ENCODE peak calls at places on chromosomes 4 and X, in four cellular contexts. One of them, this sample, is unnamed.

GRCh38 chrX:65926095-65927019 is 113.5 kb downstream of the VSIG4 start:
- DNase-seq in K562: peak; percentile 87
- DNase-seq in GM12891: no peak
- DNase-seq in HepG2: no peak
- DNase-seq in this sample: no peak

GRCh38 chrX:30889147-30890125 is at the start of gene TAB3:
- DNase-seq in K562: peak; percentile 96
- DNase-seq in GM12891: peak; percentile 57
- DNase-seq in HepG2: peak; percentile 94
- DNase-seq in this sample: peak; percentile 27

GRCh38 chr4:152537881-152538280 is 2.0 kb upstream of the FBXW7 start:
- DNase-seq in K562: no peak
- DNase-seq in GM12891: no peak
- DNase-seq in HepG2: no peak
- DNase-seq in this sample: no peak

GRCh38 chrX:134999469-134999868 is 8.7 kb downstream of the SMIM10 start:
- DNase-seq in K562: peak; percentile 51
- DNase-seq in GM12891: no peak
- DNase-seq in HepG2: peak; percentile 44
- DNase-seq in this sample: no peak

GRCh38 chrX:16160729-16161128 is 6.6 kb upstream of the MAGEB17 start:
- DNase-seq in K562: no peak
- DNase-seq in GM12891: no peak
- DNase-seq in HepG2: peak; percentile 1
- DNase-seq in this sample: no peak

GRCh38 chr4:4507923-4508322 is 33.9 kb downstream of the STX18 start:
- DNase-seq in K562: no peak
- DNase-seq in GM12891: no peak
- DNase-seq in HepG2: peak; percentile 2
- DNase-seq in this sample: no peak

GRCh38 chr4:139934336-139934735 is 219.6 kb downstream of the MAML3 start:
- DNase-seq in K562: no peak
- DNase-seq in GM12891: no peak
- DNase-seq in HepG2: no peak
- DNase-seq in this sample: no peak

GRCh38 chr4:25014965-25015506 is 15.7 kb downstream of the LGI2 start:
- DNase-seq in K562: no peak
- DNase-seq in GM12891: no peak
- DNase-seq in HepG2: no peak
- DNase-seq in this sample: no peak

GRCh38 chr4:179097741-179098140 is 1655.5 kb upstream of the AGA start:
- DNase-seq in K562: peak; percentile 14
- DNase-seq in GM12891: no peak
- DNase-seq in HepG2: no peak
- DNase-seq in this sample: no peak

GRCh38 chr4:149605601-149606378 is 209.9 kb downstream of the IQCM start:
- DNase-seq in K562: no peak
- DNase-seq in GM12891: no peak
- DNase-seq in HepG2: no peak
- DNase-seq in this sample: no peak

GRCh38 chr4:25867781-25868180 is 5.0 kb upstream of the SEL1L3 start:
- DNase-seq in K562: no peak
- DNase-seq in GM12891: no peak
- DNase-seq in HepG2: no peak
- DNase-seq in this sample: no peak

GRCh38 chr4:48858130-48858529 is 27.2 kb downstream of the OCIAD1 start:
- DNase-seq in K562: no peak
- DNase-seq in GM12891: no peak
- DNase-seq in HepG2: no peak
- DNase-seq in this sample: no peak

GRCh38 chr4:34422472-34422871 is 1821.8 kb downstream of the ARAP2 start:
- DNase-seq in K562: no peak
- DNase-seq in GM12891: no peak
- DNase-seq in HepG2: no peak
- DNase-seq in this sample: no peak

GRCh38 chr4:1623390-1623789 is 60.7 kb downstream of the FAM53A start:
- DNase-seq in K562: no peak
- DNase-seq in GM12891: no peak
- DNase-seq in HepG2: no peak
- DNase-seq in this sample: no peak

GRCh38 chr4:52661966-52662705 is 3.0 kb upstream of the USP46 start:
- DNase-seq in K562: no peak
- DNase-seq in GM12891: no peak
- DNase-seq in HepG2: no peak
- DNase-seq in this sample: no peak

GRCh38 chrX:145673851-145674250 is 143.8 kb upstream of the SLITRK2 start:
- DNase-seq in K562: no peak
- DNase-seq in GM12891: no peak
- DNase-seq in HepG2: no peak
- DNase-seq in this sample: no peak

GRCh38 chr4:52889354-52889753 is 27.2 kb downstream of the RASL11B start:
- DNase-seq in K562: no peak
- DNase-seq in GM12891: no peak
- DNase-seq in HepG2: no peak
- DNase-seq in this sample: no peak

GRCh38 chr4:189305500-189305899 is 635.2 kb upstream of the FRG1 start:
- DNase-seq in K562: no peak
- DNase-seq in GM12891: no peak
- DNase-seq in HepG2: no peak
- DNase-seq in this sample: no peak

GRCh38 chr4:176920694-176921093 is 128.0 kb upstream of the VEGFC start:
- DNase-seq in K562: no peak
- DNase-seq in GM12891: no peak
- DNase-seq in HepG2: no peak
- DNase-seq in this sample: no peak

GRCh38 chrX:24364326-24364725 is 3.9 kb downstream of the SUPT20HL1 start:
- DNase-seq in K562: no peak
- DNase-seq in GM12891: no peak
- DNase-seq in HepG2: no peak
- DNase-seq in this sample: no peak

GRCh38 chr4:177008836-177009501 is 216.2 kb upstream of the VEGFC start:
- DNase-seq in K562: no peak
- DNase-seq in GM12891: no peak
- DNase-seq in HepG2: no peak
- DNase-seq in this sample: no peak

GRCh38 chr4:84497220-84497834 is 1.8 kb downstream of the NKX6-1 start:
- DNase-seq in K562: no peak
- DNase-seq in GM12891: no peak
- DNase-seq in HepG2: no peak
- DNase-seq in this sample: no peak

GRCh38 chr4:41360214-41360910 is 103.6 kb downstream of the UCHL1 start:
- DNase-seq in K562: peak; percentile 9
- DNase-seq in GM12891: no peak
- DNase-seq in HepG2: no peak
- DNase-seq in this sample: no peak

GRCh38 chrX:7985568-7985967 is 58.4 kb upstream of the PNPLA4 start:
- DNase-seq in K562: no peak
- DNase-seq in GM12891: no peak
- DNase-seq in HepG2: no peak
- DNase-seq in this sample: no peak

GRCh38 chr4:40583850-40584439 is 45.7 kb downstream of the RBM47 start:
- DNase-seq in K562: no peak
- DNase-seq in GM12891: no peak
- DNase-seq in HepG2: no peak
- DNase-seq in this sample: no peak

GRCh38 chr4:110197421-110198398 is 705 bp downstream of the ELOVL6 start:
- DNase-seq in K562: peak; percentile 66
- DNase-seq in GM12891: peak; percentile 27
- DNase-seq in HepG2: no peak
- DNase-seq in this sample: peak; percentile 29

GRCh38 chr4:127586922-127587571 is 45.7 kb upstream of the INTU start:
- DNase-seq in K562: peak; percentile 76
- DNase-seq in GM12891: peak; percentile 13
- DNase-seq in HepG2: peak; percentile 49
- DNase-seq in this sample: no peak

GRCh38 chrX:13420545-13421183 is 100.8 kb upstream of the ATXN3L start:
- DNase-seq in K562: no peak
- DNase-seq in GM12891: no peak
- DNase-seq in HepG2: no peak
- DNase-seq in this sample: no peak

GRCh38 chr4:110510282-110510681 is 34.3 kb downstream of the ENPEP start:
- DNase-seq in K562: no peak
- DNase-seq in GM12891: no peak
- DNase-seq in HepG2: no peak
- DNase-seq in this sample: no peak

GRCh38 chr4:10353110-10353509 is 104.1 kb downstream of the ZNF518B start:
- DNase-seq in K562: no peak
- DNase-seq in GM12891: no peak
- DNase-seq in HepG2: no peak
- DNase-seq in this sample: no peak

GRCh38 chrX:21479695-21480280 is 105.6 kb downstream of the CNKSR2 start:
- DNase-seq in K562: peak; percentile 4
- DNase-seq in GM12891: no peak
- DNase-seq in HepG2: peak; percentile 48
- DNase-seq in this sample: no peak

GRCh38 chrX:46477435-46477834 is 67.8 kb downstream of the ZNF674 start:
- DNase-seq in K562: no peak
- DNase-seq in GM12891: no peak
- DNase-seq in HepG2: no peak
- DNase-seq in this sample: no peak

GRCh38 chr4:78482281-78482680 is 69.3 kb upstream of the ANXA3 start:
- DNase-seq in K562: no peak
- DNase-seq in GM12891: no peak
- DNase-seq in HepG2: no peak
- DNase-seq in this sample: no peak

GRCh38 chrX:56728752-56729151 is 291 bp upstream of the NBDY start:
- DNase-seq in K562: peak; percentile 3
- DNase-seq in GM12891: no peak
- DNase-seq in HepG2: no peak
- DNase-seq in this sample: no peak

GRCh38 chrX:17519349-17519748 is 144.3 kb downstream of the NHS start:
- DNase-seq in K562: no peak
- DNase-seq in GM12891: no peak
- DNase-seq in HepG2: no peak
- DNase-seq in this sample: no peak

GRCh38 chr4:137980641-137981040 is 261.5 kb downstream of the SLC7A11 start:
- DNase-seq in K562: no peak
- DNase-seq in GM12891: no peak
- DNase-seq in HepG2: no peak
- DNase-seq in this sample: no peak

GRCh38 chr4:153655928-153656327 is 28.2 kb upstream of the TLR2 start:
- DNase-seq in K562: no peak
- DNase-seq in GM12891: no peak
- DNase-seq in HepG2: no peak
- DNase-seq in this sample: no peak
- TF ChIP-seq POLR2AphosphoS5 in K562: no peak
- TF ChIP-seq POLR2AphosphoS5 in GM12891: no peak
- TF ChIP-seq POLR2AphosphoS5 in HepG2: no peak
- TF ChIP-seq POLR2AphosphoS5 in this sample: no peak

DNA sequence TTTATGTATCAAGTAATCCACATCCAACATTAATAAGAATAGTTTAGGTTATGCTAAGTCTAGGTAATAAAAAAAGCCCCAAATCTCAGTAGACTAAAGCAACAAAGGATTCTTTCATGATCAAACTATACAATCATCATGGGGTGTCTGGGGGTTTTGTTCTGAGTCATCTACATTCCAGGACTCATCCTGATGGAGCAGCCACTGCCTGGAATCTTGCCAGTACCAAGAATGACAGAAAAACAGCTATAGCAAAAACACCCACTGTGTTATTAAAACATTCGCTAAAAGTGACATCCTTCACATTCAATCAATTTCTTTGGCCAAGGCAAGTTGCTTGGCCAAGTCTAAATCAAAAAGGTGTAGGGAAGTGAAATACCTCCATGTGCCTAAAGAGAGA is 3.9 kb upstream of the ARHGEF38 start:
- DNase-seq in K562: no peak
- DNase-seq in GM12891: no peak
- DNase-seq in HepG2: no peak
- DNase-seq in this sample: no peak
- TF ChIP-seq TAF1 in K562: no peak
- TF ChIP-seq TAF1 in GM12891: no peak
- TF ChIP-seq TAF1 in HepG2: no peak
- TF ChIP-seq TAF1 in this sample: no peak

GRCh38 chrX:101395789-101396188 is 5.0 kb downstream of the RPL36A start:
- DNase-seq in K562: no peak
- DNase-seq in GM12891: no peak
- DNase-seq in HepG2: peak; percentile 6
- DNase-seq in this sample: no peak
- TF ChIP-seq POLR2A in K562: no peak
- TF ChIP-seq POLR2A in GM12891: no peak
- TF ChIP-seq POLR2A in HepG2: no peak
- TF ChIP-seq POLR2A in this sample: no peak

DNA sequence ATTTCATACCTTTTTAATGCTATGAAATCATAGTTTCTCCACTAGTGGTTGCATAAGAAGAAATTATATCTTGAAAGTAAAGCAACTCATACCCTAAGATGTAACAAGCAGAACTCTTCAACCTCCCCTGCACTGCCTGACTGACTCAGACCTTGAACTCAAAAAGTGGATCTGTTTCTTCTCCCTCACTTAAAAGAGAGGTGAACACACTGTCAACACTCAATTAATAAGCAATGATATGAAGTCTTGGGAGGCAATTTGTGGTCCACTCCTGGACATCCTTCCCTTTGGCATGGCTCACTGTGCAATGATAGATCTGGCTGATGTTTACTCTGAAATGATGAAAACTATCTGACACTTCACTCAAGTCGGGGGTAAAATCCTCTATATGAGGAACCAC is 282.0 kb upstream of the DKK2 start:
- DNase-seq in K562: no peak
- DNase-seq in GM12891: no peak
- DNase-seq in HepG2: no peak
- DNase-seq in this sample: no peak
- TF ChIP-seq POLR2AphosphoS5 in K562: no peak
- TF ChIP-seq POLR2AphosphoS5 in GM12891: no peak
- TF ChIP-seq POLR2AphosphoS5 in HepG2: no peak
- TF ChIP-seq POLR2AphosphoS5 in this sample: no peak

GRCh38 chrX:111917591-111917990 is 41.6 kb downstream of the TRPC5OS start:
- DNase-seq in K562: no peak
- DNase-seq in GM12891: no peak
- DNase-seq in HepG2: no peak
- DNase-seq in this sample: no peak

DNA sequence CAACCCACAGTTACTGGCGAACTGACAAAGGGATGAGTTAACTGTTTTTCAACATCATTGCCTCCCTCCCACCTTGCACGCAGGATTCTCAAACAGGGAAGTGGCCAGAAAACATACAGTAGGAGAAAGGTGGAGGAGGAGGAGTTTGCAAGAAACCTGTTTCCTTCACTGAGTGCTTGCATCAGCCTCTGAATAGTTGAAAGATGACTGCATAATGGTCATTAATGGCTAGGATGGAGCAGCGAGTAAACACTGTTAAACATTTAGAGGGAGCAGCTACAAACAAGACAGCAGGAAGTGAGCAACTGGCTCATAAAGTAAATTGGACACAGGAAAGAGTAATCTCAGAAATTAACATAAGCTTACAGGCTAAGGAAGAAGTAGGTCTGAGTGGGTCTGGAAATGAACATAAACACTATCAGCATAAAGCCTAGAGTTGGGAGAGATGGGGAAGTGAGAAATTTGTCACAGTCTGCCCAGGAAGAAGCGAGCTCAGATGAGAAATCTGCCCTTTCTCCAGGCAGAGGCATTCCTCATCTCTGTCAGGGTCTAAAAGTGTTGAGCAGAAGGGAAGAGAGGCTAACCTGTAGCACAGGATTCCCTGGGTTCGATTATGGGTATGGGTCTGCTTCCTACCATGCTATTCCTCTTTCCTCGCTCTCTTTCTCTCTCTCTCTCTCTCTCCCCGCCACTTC is 38.6 kb downstream of the TRPC5OS start:
- DNase-seq in K562: no peak
- DNase-seq in GM12891: no peak
- DNase-seq in HepG2: no peak
- DNase-seq in this sample: no peak
- TF ChIP-seq TAF1 in K562: no peak
- TF ChIP-seq TAF1 in GM12891: no peak
- TF ChIP-seq TAF1 in HepG2: no peak
- TF ChIP-seq TAF1 in this sample: no peak